ENCODE peak calls at places on chromosomes 5 and 9, in nine cellular contexts. F, U, L, Q, Z, G, V, S and A are unnamed samples.

GRCh38 chr5:94197970-94198369 is 420.4 kb downstream of the KIAA0825 start:
- DNase-seq in S (no peak), L (no peak), V (no peak), Q (no peak), G (no peak), Z (no peak), U (no peak), F (no peak), A (no peak)

GRCh38 chr9:98905015-98905414 is 38.7 kb upstream of the COL15A1 start:
- DNase-seq in U (no peak), Z (no peak), V (no peak), Q (no peak), L (no peak), G (no peak), S (no peak), F (no peak), A (no peak)

GRCh38 chr5:145975361-145976066 is 39.1 kb downstream of the SH3RF2 start:
- DNase-seq in Z (peak), F (no peak), U (peak), V (no peak), Q (no peak), L (no peak), S (no peak), G (no peak), A (peak)

GRCh38 chr5:33261305-33261704 is 179.5 kb upstream of the TARS1 start:
- DNase-seq in V (no peak), S (no peak), G (no peak), U (no peak), Q (no peak), Z (peak), L (no peak), F (no peak), A (no peak)

GRCh38 chr5:54469655-54470054 is 14.2 kb downstream of the HSPB3 start:
- DNase-seq in Q (no peak), U (no peak), G (no peak), F (no peak), S (no peak), V (no peak), L (no peak), Z (no peak), A (no peak)

GRCh38 chr9:117936185-117936758 is 232.1 kb downstream of the TLR4 start:
- DNase-seq in Q (no peak), G (no peak), U (no peak), Z (no peak), S (no peak), F (no peak), V (no peak), L (no peak), A (no peak)

GRCh38 chr5:92927291-92927778 is 653.7 kb downstream of the NR2F1-AS1 start:
- DNase-seq in S (no peak), Z (no peak), G (no peak), L (no peak), F (no peak), Q (no peak), V (no peak), U (no peak), A (no peak)

GRCh38 chr9:12538842-12539584 is 154.2 kb upstream of the TYRP1 start:
- DNase-seq in Q (no peak), V (no peak), S (no peak), F (no peak), G (no peak), U (no peak), Z (no peak), L (no peak), A (no peak)

GRCh38 chr9:89431930-89432725 is 65.8 kb downstream of the SEMA4D start:
- DNase-seq in S (no peak), L (no peak), V (no peak), G (no peak), Q (no peak), F (no peak), U (no peak), Z (no peak), A (no peak)

GRCh38 chr9:123947326-123947725 is 17.4 kb upstream of the DENND1A start:
- DNase-seq in L (no peak), G (no peak), Z (no peak), Q (no peak), U (no peak), F (no peak), V (no peak), S (no peak), A (no peak)